ENCODE peak calls at places on chromosome 7, in nine cellular contexts. T is lung, I is cardiac muscle cell, P is tibial nerve, B is mammary epithelial cell, C is cardiac fibroblast, H is WERI-Rb-1, A is fibroblast of pulmonary artery, L is Panc1. J is an unnamed sample.

GRCh38 chr7:150805864-150806263 is 5.3 kb downstream of the TMEM176A start:
- DNase-seq in T (no peak), I (no peak), P (no peak), B (no peak), C (no peak), H (no peak), A (no peak), L (no peak), J (no peak)

GRCh38 chr7:151818674-151819519 is 58.0 kb downstream of the PRKAG2 start:
- DNase-seq in T (no peak), I (no peak), P (no peak), B (no peak), C (no peak), H (no peak), A (no peak), L (no peak), J (no peak)

GRCh38 chr7:137485818-137486217 is 142.3 kb upstream of the PTN start:
- DNase-seq in T (no peak), I (no peak), P (no peak), B (no peak), C (no peak), H (no peak), A (no peak), L (no peak), J (no peak)

GRCh38 chr7:134988161-134988560 is 1.9 kb downstream of the AGBL3 start:
- DNase-seq in T (no peak), I (no peak), P (no peak), B (no peak), C (no peak), H (no peak), A (no peak), L (no peak), J (no peak)

GRCh38 chr7:28488061-28488791 is 75.9 kb downstream of the CREB5 start:
- DNase-seq in T (no peak), I (no peak), P (no peak), B (peak), C (no peak), H (no peak), A (no peak), L (no peak), J (no peak)

GRCh38 chr7:21276471-21277035 is 151.3 kb upstream of the SP4 start:
- DNase-seq in T (no peak), I (no peak), P (no peak), B (no peak), C (no peak), H (no peak), A (no peak), L (no peak), J (no peak)

GRCh38 chr7:45145881-45146280 is 11.7 kb upstream of the RAMP3 start:
- DNase-seq in T (no peak), I (no peak), P (no peak), B (no peak), C (no peak), H (no peak), A (no peak), L (no peak), J (no peak)

GRCh38 chr7:98760201-98760651 is 109.6 kb downstream of the TMEM130 start:
- DNase-seq in T (no peak), I (no peak), P (no peak), B (no peak), C (peak), H (no peak), A (no peak), L (no peak), J (no peak)

GRCh38 chr7:23893942-23894890 is 184.2 kb downstream of the STK31 start:
- DNase-seq in T (no peak), I (peak), P (no peak), B (no peak), C (peak), H (no peak), A (peak), L (no peak), J (no peak)

GRCh38 chr7:3043544-3044395 is at the start of gene CARD11:
- DNase-seq in T (no peak), I (no peak), P (no peak), B (no peak), C (no peak), H (no peak), A (peak), L (no peak), J (no peak)

GRCh38 chr7:13467111-13467547 is 522.3 kb downstream of the ETV1 start:
- DNase-seq in T (no peak), I (no peak), P (no peak), B (no peak), C (no peak), H (no peak), A (no peak), L (no peak), J (no peak)

GRCh38 chr7:51229106-51229537 is 87.5 kb downstream of the COBL start:
- DNase-seq in T (no peak), I (no peak), P (no peak), B (no peak), C (no peak), H (no peak), A (no peak), L (no peak), J (no peak)

GRCh38 chr7:141356096-141356495 is 195.1 kb upstream of the AGK start:
- DNase-seq in T (no peak), I (no peak), P (no peak), B (no peak), C (peak), H (no peak), A (peak), L (no peak), J (no peak)

GRCh38 chr7:94401411-94401810 is 6.7 kb downstream of the COL1A2 start:
- DNase-seq in T (no peak), I (no peak), P (no peak), B (no peak), C (peak), H (no peak), A (peak), L (no peak), J (no peak)

GRCh38 chr7:80134536-80135305 is at the start of gene GNAI1:
- DNase-seq in T (peak), I (peak), P (no peak), B (peak), C (peak), H (peak), A (peak), L (no peak), J (no peak)

GRCh38 chr7:80135306-80136104 is 874 bp downstream of the GNAI1 start:
- DNase-seq in T (no peak), I (peak), P (no peak), B (peak), C (peak), H (peak), A (peak), L (no peak), J (no peak)

GRCh38 chr7:80136276-80137045 is 1.8 kb downstream of the GNAI1 start:
- DNase-seq in T (no peak), I (no peak), P (no peak), B (peak), C (peak), H (no peak), A (peak), L (no peak), J (no peak)

GRCh38 chr7:80139179-80139578 is 4.5 kb downstream of the GNAI1 start:
- DNase-seq in T (no peak), I (no peak), P (no peak), B (no peak), C (no peak), H (no peak), A (no peak), L (no peak), J (no peak)

GRCh38 chr7:80137410-80137809 is 2.8 kb downstream of the GNAI1 start:
- DNase-seq in T (no peak), I (no peak), P (no peak), B (no peak), C (no peak), H (no peak), A (no peak), L (no peak), J (no peak)
- H3K4me3 ChIP-seq in T (no peak), I (no peak), P (no peak), B (no peak), C (no peak), H (no peak), A (no peak), L (no peak), J (no peak)

GRCh38 chr7:22801907-22802306 is 20.7 kb downstream of the TOMM7 start:
- DNase-seq in T (no peak), I (no peak), P (no peak), B (no peak), C (no peak), H (no peak), A (no peak), L (no peak), J (no peak)

GRCh38 chr7:22805227-22805626 is 17.4 kb downstream of the TOMM7 start:
- DNase-seq in T (no peak), I (no peak), P (no peak), B (no peak), C (no peak), H (no peak), A (no peak), L (no peak), J (no peak)

GRCh38 chr7:22806754-22807153 is 15.9 kb downstream of the TOMM7 start:
- DNase-seq in T (no peak), I (no peak), P (no peak), B (no peak), C (no peak), H (no peak), A (no peak), L (no peak), J (no peak)

GRCh38 chr7:22799633-22800032 is 23.0 kb downstream of the TOMM7 start:
- DNase-seq in T (no peak), I (no peak), P (no peak), B (no peak), C (peak), H (no peak), A (no peak), L (no peak), J (no peak)

DNA sequence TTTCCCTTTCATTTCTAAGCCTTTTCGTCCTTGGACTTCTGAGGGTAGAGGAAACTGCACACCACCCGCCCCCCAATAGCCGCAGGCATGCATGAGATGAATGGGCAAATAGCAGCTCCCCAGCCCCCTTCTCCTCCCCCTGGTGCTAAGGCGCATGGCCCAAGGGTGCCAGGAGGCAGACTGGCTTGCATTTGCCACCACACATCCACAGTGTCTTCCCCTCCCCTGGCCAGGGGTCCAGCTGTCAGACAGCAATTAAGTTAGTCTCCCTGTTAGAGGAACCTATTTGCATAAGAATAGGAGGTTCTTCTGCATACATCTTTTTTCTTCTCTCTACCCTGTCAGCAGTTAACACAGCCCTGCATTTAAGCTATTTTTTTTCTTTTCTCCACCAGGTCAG is 20.2 kb downstream of the TOMM7 start:
- DNase-seq in T (no peak), I (no peak), P (no peak), B (no peak), C (no peak), H (no peak), A (no peak), L (no peak), J (no peak)
- TF ChIP-seq CTCF in T (no peak), I (no peak), P (no peak), B (no peak), C (no peak), H (no peak), A (no peak), L (no peak), J (no peak)

GRCh38 chr7:100949931-100950443 is 653 bp downstream of the MUC3A start:
- DNase-seq in T (no peak), I (no peak), P (no peak), B (no peak), C (no peak), H (no peak), A (no peak), L (no peak), J (no peak)
- H3K4me3 ChIP-seq in T (no peak), I (no peak), P (no peak), B (no peak), C (no peak), H (no peak), A (no peak), L (no peak), J (no peak)

GRCh38 chr7:158328376-158329013 is 259.1 kb downstream of the PTPRN2 start:
- DNase-seq in T (no peak), I (no peak), P (no peak), B (no peak), C (no peak), H (no peak), A (no peak), L (no peak), J (no peak)

GRCh38 chr7:158329014-158329610 is 258.5 kb downstream of the PTPRN2 start:
- DNase-seq in T (no peak), I (no peak), P (no peak), B (no peak), C (no peak), H (no peak), A (no peak), L (no peak), J (no peak)

GRCh38 chr7:158327012-158327411 is 260.6 kb downstream of the PTPRN2 start:
- DNase-seq in T (no peak), I (no peak), P (no peak), B (no peak), C (no peak), H (no peak), A (no peak), L (no peak), J (no peak)

GRCh38 chr7:158325530-158326381 is 261.9 kb downstream of the PTPRN2 start:
- DNase-seq in T (no peak), I (peak), P (no peak), B (no peak), C (no peak), H (peak), A (no peak), L (no peak), J (no peak)

DNA sequence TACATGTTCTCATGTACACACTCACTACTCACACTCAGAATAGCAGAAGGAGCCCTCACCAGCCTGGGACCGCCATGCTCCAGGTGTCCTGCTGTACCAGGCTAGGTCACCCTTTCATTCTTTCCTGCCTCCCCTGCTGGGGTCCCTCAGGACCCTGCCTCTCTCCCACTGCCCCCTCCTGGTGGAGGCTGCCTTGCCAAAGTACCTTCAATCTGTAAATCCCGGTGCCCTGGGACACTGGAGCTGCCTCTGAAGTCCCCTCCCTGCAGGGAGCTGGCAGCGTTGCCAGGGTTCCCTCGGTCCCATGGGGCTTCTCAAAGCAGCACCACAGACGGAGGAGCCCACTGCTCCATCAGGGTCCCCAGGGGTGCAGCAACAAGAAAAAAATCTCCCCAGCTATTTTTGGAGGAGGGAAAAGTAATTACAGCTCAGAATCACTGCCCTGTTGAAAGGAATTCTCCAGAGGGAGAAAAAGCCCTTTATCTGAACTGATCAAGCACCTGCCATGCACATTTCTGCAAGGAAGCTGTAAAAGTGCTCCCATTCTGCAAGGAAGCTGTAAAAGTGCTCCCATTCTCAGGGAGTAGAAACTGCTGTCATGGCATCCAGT is 259.9 kb downstream of the PTPRN2 start:
- DNase-seq in T (no peak), I (no peak), P (no peak), B (no peak), C (no peak), H (no peak), A (no peak), L (no peak), J (no peak)
- TF ChIP-seq CTCF in T (no peak), I (no peak), P (no peak), B (no peak), C (no peak), H (no peak), A (no peak), L (no peak), J (no peak)

GRCh38 chr7:102432476-102433318 is 678 bp upstream of the ORAI2 start:
- DNase-seq in T (no peak), I (peak), P (no peak), B (no peak), C (no peak), H (peak), A (no peak), L (no peak), J (no peak)
- H3K4me3 ChIP-seq in T (peak), I (peak), P (peak), B (peak), C (peak), H (peak), A (peak), L (peak), J (peak)

J was measured in GM12864.